ENCODE peak calls at places on chromosomes 13 and 19, in four cellular contexts. A, F, X and N are unnamed samples.

GRCh38 chr19:860481-861098 is 1.1 kb downstream of the CFD start:
- DNase-seq in A (peak; percentile 58), F (peak; percentile 40), X (peak; percentile 51), N (peak; percentile 59)

GRCh38 chr13:27712421-27712820 is 79.9 kb upstream of the GSX1 start:
- DNase-seq in A (peak; percentile 1), F (peak; percentile 14), X (peak; percentile 19), N (no peak)

GRCh38 chr19:50334741-50335421 is 5.7 kb upstream of the KCNC3 start:
- DNase-seq in A (no peak), F (no peak), X (no peak), N (no peak)

GRCh38 chr13:59950201-59950730 is 213.5 kb downstream of the DIAPH3 start:
- DNase-seq in A (no peak), F (no peak), X (no peak), N (no peak)

GRCh38 chr13:29800687-29801086 is 49.7 kb downstream of the UBL3 start:
- DNase-seq in A (no peak), F (no peak), X (peak; percentile 43), N (no peak)

GRCh38 chr19:14368011-14368513 is 13.2 kb upstream of the ADGRE5 start:
- DNase-seq in A (no peak), F (no peak), X (no peak), N (no peak)

GRCh38 chr13:56378566-56378965 is 762.2 kb upstream of the PRR20A start:
- DNase-seq in A (no peak), F (no peak), X (no peak), N (no peak)

GRCh38 chr13:75739244-75739868 is 103.2 kb downstream of the LMO7 start:
- DNase-seq in A (no peak), F (no peak), X (no peak), N (no peak)

GRCh38 chr13:72194531-72194930 is 327.5 kb upstream of the DACH1 start:
- DNase-seq in A (no peak), F (no peak), X (no peak), N (no peak)

GRCh38 chr13:49838989-49839388 is 46.5 kb upstream of the KPNA3 start:
- DNase-seq in A (no peak), F (no peak), X (no peak), N (no peak)

GRCh38 chr19:47107201-47107952 is 6.2 kb downstream of the ZC3H4 start:
- DNase-seq in A (no peak), F (peak; percentile 30), X (no peak), N (no peak)

GRCh38 chr13:102443234-102443633 is 41.4 kb upstream of the FGF14 start:
- DNase-seq in A (no peak), F (no peak), X (no peak), N (no peak)

GRCh38 chr19:44748426-44749254 is at the start of gene BCL3:
- DNase-seq in A (peak; percentile 62), F (peak; percentile 82), X (peak; percentile 25), N (no peak)

GRCh38 chr19:39858541-39858940 is 12.4 kb upstream of the FBL start:
- DNase-seq in A (no peak), F (no peak), X (peak; percentile 22), N (no peak)

GRCh38 chr13:114076329-114076761 is 56.1 kb downstream of the RASA3 start:
- DNase-seq in A (no peak), F (no peak), X (no peak), N (peak; percentile 23)

GRCh38 chr13:23323946-23324709 is 109.4 kb downstream of the SACS start:
- DNase-seq in A (no peak), F (no peak), X (no peak), N (peak; percentile 33)